ENCODE peak calls at places on chromosomes 1 and 21, in seven cellular contexts. M is heart right ventricle, K is tibial artery, G is NB4, Q is lower leg skin, L is mucosa of descending colon, J is Karpas-422. E is an unnamed sample.

GRCh38 chr1:42784946-42785693 is at the start of gene TMEM269:
- DNase-seq in M (peak), G (no peak), L (peak), Q (no peak), K (peak), J (no peak), E (peak)

GRCh38 chr1:100622037-100622436 is 84.1 kb downstream of the GPR88 start:
- DNase-seq in L (no peak), Q (no peak), M (no peak), G (peak), K (no peak), J (peak), E (no peak)

GRCh38 chr1:1419812-1420653 is 1.0 kb downstream of the ANKRD65 start:
- DNase-seq in Q (no peak), M (no peak), L (peak), K (no peak), G (no peak), J (no peak), E (no peak)

GRCh38 chr1:233714631-233715217 is 100.8 kb downstream of the KCNK1 start:
- DNase-seq in G (no peak), L (no peak), K (no peak), Q (no peak), J (no peak), M (no peak), E (no peak)

GRCh38 chr1:19892628-19893168 is 10.5 kb downstream of the OTUD3 start:
- DNase-seq in G (no peak), Q (no peak), L (no peak), M (no peak), J (no peak), K (no peak), E (no peak)

GRCh38 chr1:3775498-3776230 is 3.1 kb downstream of the SMIM1 start:
- DNase-seq in Q (no peak), G (peak), M (peak), K (no peak), J (peak), L (peak), E (no peak)

GRCh38 chr21:39451332-39452206 is at the start of gene SH3BGR:
- DNase-seq in M (peak), K (peak), L (no peak), J (no peak), G (no peak), Q (no peak), E (peak)

GRCh38 chr1:228463559-228464455 is 23.4 kb upstream of the RNF187 start:
- DNase-seq in J (no peak), L (peak), G (peak), Q (no peak), K (no peak), M (no peak), E (peak)

GRCh38 chr1:98677288-98677687 is 15.8 kb downstream of the SNX7 start:
- DNase-seq in Q (no peak), K (no peak), G (no peak), L (no peak), J (no peak), M (no peak), E (no peak)

GRCh38 chr1:25106981-25107642 is 125.2 kb downstream of the SYF2 start:
- DNase-seq in Q (no peak), M (no peak), K (no peak), J (no peak), G (no peak), L (no peak), E (no peak)

GRCh38 chr1:1359668-1360468 is 1.5 kb upstream of the MXRA8 start:
- DNase-seq in M (peak), G (no peak), Q (no peak), J (no peak), K (no peak), L (peak), E (no peak)

GRCh38 chr1:161164901-161165620 is 1.2 kb upstream of the PPOX start:
- DNase-seq in M (no peak), Q (no peak), L (no peak), J (no peak), G (no peak), K (no peak), E (no peak)
- H3K4me3 ChIP-seq in M (peak), Q (no peak), L (no peak), J (peak), G (peak), K (peak), E (peak)

DNA sequence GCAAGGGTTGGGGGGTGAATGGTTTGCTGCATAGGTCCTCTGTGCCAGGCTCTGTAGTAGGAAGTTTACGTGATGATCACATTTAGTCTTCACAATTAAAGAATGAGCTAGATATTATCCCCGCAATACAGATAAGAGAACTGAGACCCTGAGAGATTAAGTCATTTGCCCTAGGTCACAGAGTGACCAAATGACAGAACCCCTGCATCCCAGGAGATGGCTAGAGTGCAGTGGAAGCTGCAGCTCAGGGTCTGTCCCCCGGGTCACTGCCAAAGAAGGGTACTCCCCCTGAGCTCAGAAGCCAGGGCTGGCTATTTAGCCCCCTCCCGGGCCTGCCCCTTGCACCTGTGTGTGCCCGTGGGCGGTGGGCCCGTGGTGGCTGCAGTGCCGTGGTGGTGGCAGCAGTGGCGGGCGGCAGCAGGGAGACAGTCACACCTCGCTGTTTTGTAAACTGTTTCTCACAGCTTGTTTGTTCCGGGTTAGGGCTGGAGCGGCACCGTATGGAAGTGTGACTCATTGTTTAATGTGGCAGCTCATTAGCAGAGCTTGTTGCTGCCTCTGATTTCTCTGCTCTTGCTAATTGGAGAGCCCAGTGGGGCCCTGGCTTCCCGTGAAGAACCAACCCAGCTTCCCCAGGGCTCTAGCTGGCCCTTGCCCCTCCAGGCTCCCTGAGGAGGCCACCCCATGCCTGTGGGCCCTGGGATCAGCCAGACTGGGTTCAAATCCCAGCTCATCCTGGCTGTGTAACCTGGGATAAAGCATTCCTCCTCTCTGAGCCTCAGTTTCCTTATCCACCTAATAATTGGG is 19.3 kb upstream of the FOXO6 start:
- DNase-seq in G (peak), L (no peak), K (no peak), Q (no peak), M (no peak), J (no peak), E (no peak)
- H3K4me3 ChIP-seq in G (no peak), L (no peak), K (no peak), Q (no peak), M (no peak), J (no peak), E (no peak)

DNA sequence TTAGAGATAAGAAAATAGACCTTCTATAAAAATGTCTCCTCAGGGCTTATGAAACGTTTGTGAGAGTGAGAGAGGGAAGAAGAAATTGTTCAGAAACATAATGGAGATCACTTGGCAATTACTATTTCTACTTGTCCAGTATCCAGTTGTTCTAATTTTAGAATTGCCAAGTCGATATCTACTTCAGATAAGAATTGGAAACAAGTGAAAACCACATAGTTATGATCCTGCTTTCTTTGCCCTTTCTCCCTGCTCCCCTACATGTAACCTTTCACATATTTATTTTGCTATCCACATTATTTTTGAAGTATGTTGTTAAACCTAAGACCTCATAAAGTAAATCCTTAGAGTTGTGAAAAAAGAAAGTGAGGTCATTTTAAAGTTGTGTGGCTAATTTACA is 1154.7 kb upstream of the ADGRL2 start:
- DNase-seq in M (no peak), Q (no peak), L (no peak), G (no peak), K (no peak), J (no peak), E (no peak)
- H3K4me3 ChIP-seq in M (no peak), Q (no peak), L (no peak), G (no peak), K (no peak), J (no peak), E (no peak)

GRCh38 chr21:46229923-46230260 is 1.3 kb upstream of the LSS start:
- DNase-seq in G (no peak), J (no peak), M (no peak), K (no peak), L (no peak), Q (no peak), E (no peak)
- H3K4me3 ChIP-seq in G (peak), J (peak), M (peak), K (peak), L (no peak), Q (no peak), E (no peak)

GRCh38 chr1:234980657-234981396 is 147.8 kb downstream of the TOMM20 start:
- DNase-seq in J (no peak), K (peak), M (peak), Q (peak), L (peak), G (peak), E (peak)
- H3K4me3 ChIP-seq in J (no peak), K (peak), M (peak), Q (no peak), L (no peak), G (peak), E (no peak)

GRCh38 chr1:171488190-171488929 is 3.0 kb downstream of the PRRC2C start:
- DNase-seq in J (no peak), Q (no peak), K (no peak), G (no peak), L (no peak), M (no peak), E (no peak)
- H3K4me3 ChIP-seq in J (peak), Q (no peak), K (no peak), G (peak), L (no peak), M (no peak), E (no peak)

DNA sequence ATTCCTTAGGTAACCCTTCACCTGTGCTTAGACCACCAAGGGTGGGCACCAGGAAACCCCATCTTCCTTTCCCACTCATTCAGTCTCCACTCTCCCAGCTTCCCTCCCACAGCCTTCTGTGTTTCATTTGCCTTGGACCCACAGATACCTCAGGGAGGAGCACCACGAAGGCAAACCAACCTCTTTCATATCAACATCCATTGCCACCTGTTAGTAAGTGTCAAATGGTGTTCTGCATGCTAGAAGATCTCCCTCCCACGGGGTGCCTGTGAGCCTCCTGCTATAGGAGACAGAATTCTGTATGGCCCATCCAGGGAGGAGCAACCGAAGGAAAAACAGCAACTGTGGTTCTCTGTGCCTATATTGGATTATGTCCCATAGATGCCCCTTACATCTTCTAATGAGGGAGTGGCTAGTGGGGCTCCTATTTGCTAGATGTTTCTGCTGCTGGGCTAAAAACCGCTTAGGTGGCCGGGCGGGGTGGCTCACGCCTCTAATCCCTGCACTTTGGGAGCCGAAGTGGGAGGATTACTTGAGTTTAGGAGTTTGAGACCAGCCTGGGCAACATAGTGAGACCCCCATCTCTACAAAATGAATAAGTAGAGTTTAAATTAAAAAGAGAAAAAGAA is 25.6 kb upstream of the SCCPDH start:
- DNase-seq in M (no peak), Q (no peak), J (peak), G (no peak), L (no peak), K (no peak), E (no peak)
- H3K4me3 ChIP-seq in M (peak), Q (no peak), J (no peak), G (no peak), L (no peak), K (peak), E (peak)

DNA sequence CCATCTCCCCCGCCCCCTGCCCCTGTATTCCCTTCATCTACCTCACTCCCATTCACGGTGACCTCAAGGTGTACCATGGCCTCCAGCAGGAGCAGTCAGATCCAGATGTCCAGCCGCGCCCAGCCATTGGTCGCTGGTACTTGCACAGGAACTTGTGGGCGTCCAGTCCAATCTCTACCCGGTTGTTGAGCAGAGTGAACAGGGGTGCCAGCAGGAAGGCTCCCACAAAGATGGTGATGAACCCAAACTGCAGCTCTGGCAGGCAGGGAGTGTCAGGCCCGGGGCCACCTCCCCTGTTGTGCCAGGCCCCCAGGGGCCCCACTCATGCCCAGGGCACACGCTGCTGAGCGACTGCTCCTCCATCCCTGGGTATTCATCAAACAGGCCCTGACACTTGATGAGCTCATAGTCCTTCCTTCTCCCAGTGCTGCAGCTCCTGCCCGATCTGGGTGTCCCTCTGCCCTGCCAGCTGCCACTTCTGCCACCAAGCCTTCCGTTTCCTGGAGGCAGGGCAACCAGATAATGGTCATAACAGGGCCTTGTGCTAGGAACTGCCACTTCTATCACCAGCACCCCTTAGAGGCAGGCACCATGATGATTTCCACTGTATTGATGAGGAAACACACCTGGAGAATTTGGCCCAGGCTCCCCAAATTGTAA is 5.7 kb upstream of the ARHGEF19 start:
- DNase-seq in K (no peak), Q (no peak), M (no peak), L (peak), G (no peak), J (no peak), E (no peak)
- H3K4me3 ChIP-seq in K (peak), Q (no peak), M (peak), L (no peak), G (no peak), J (no peak), E (peak)

DNA sequence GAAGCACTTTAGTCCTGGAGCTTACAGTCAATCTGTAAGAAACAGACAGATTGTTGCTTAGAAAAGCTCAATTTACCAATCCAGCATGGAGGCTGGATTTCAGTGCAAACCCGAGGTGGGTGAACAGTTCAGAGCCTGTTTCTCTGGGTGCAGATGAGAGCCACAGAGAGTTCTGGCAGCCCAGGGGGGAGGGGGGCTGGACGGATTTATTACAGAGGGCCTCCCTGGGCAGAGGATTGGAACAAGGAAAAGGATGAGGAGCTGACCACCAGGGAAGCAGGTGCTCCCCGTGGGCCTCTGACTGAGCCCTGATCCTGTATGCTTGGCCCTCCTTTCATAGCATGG is 38.0 kb upstream of the EPS8L3 start:
- DNase-seq in J (no peak), L (no peak), M (no peak), K (peak), G (no peak), Q (no peak), E (no peak)
- H3K4me3 ChIP-seq in J (no peak), L (no peak), M (no peak), K (no peak), G (no peak), Q (no peak), E (no peak)

DNA sequence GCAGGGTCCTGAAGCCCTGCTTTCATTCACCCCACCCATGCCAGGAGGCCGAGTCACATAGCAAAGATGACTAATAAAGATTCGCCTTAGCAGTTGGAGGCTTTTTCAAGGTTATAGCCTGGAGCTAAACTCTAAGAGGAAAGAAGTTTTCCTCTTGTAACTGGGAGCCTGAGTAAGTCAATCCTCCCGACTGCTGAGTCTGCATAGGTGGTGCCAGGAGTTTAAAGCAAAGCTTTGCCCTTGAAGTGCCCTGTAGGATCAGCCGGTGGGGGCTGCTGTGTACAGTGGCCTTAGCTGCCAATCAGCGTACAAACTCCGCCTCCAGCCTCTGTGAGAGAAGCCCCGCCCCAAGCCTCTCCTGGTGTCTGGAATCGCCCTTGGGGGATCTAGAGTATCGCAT is 147.5 kb upstream of the SPATA6 start:
- DNase-seq in Q (no peak), M (peak), J (no peak), L (no peak), G (peak), K (no peak), E (no peak)
- H3K4me3 ChIP-seq in Q (no peak), M (no peak), J (no peak), L (no peak), G (no peak), K (peak), E (no peak)

E was measured in sigmoid colon.